ENCODE peak calls at places on chromosome 14, in nine cellular contexts. G is Panc1, N is GM23338, A is endothelial cell of umbilical vein, L is HepG2, C is HCT116, W is GM12891, O is transverse colon, Z is GM12892. E is an unnamed sample.

GRCh38 chr14:72416892-72417291 is 477.0 kb downstream of the DPF3 start:
- DNase-seq in A (no peak), G (no peak), L (peak), W (no peak), O (peak), Z (no peak), C (peak), N (no peak), E (no peak)

GRCh38 chr14:104202259-104203070 is 64.1 kb downstream of the KIF26A start:
- DNase-seq in C (no peak), W (no peak), N (no peak), Z (no peak), A (no peak), G (no peak), O (peak), L (no peak), E (no peak)

GRCh38 chr14:39265032-39265431 is 31.3 kb downstream of the MIA2 start:
- DNase-seq in C (peak), N (no peak), W (no peak), O (no peak), Z (no peak), A (no peak), G (no peak), L (no peak), E (no peak)

GRCh38 chr14:104384776-104385071 is 194.8 kb upstream of the C14orf180 start:
- DNase-seq in Z (no peak), W (no peak), O (no peak), A (no peak), N (no peak), G (no peak), C (no peak), L (no peak), E (no peak)

GRCh38 chr14:24734917-24735500 is 101.0 kb upstream of the GZMB start:
- DNase-seq in A (peak), O (peak), C (peak), N (peak), Z (no peak), L (peak), G (no peak), W (no peak), E (peak)

GRCh38 chr14:56821807-56822615 is 11.7 kb upstream of the OTX2 start:
- DNase-seq in N (no peak), G (no peak), A (no peak), O (no peak), Z (no peak), C (no peak), W (no peak), L (no peak), E (no peak)

GRCh38 chr14:95273041-95273978 is 46.4 kb downstream of the CLMN start:
- DNase-seq in W (no peak), G (no peak), Z (no peak), N (no peak), L (peak), A (no peak), O (peak), C (no peak), E (no peak)

GRCh38 chr14:77848031-77848430 is 48.1 kb downstream of the ADCK1 start:
- DNase-seq in O (no peak), C (no peak), Z (no peak), L (no peak), A (no peak), W (no peak), G (no peak), N (no peak), E (no peak)

GRCh38 chr14:68361231-68361630 is 431.6 kb downstream of the ZFP36L1 start:
- DNase-seq in L (no peak), A (peak), O (no peak), Z (no peak), W (no peak), N (no peak), G (no peak), C (no peak), E (no peak)

GRCh38 chr14:76768671-76769500 is 7.6 kb downstream of the VASH1 start:
- DNase-seq in O (no peak), Z (no peak), G (no peak), C (no peak), A (no peak), N (no peak), W (no peak), L (no peak), E (no peak)

GRCh38 chr14:58944226-58944769 is 244.2 kb upstream of the DAAM1 start:
- DNase-seq in G (no peak), Z (no peak), W (no peak), A (no peak), N (peak), L (no peak), O (peak), C (no peak), E (no peak)

GRCh38 chr14:65991124-65991523 is 495.0 kb upstream of the CCDC196 start:
- DNase-seq in W (no peak), L (no peak), Z (no peak), A (no peak), O (no peak), G (no peak), N (no peak), C (no peak), E (no peak)

GRCh38 chr14:99454246-99454645 is 26.4 kb downstream of the SETD3 start:
- DNase-seq in A (no peak), W (no peak), Z (no peak), L (no peak), G (no peak), O (no peak), N (no peak), C (no peak), E (no peak)

GRCh38 chr14:45743884-45744283 is 490.9 kb upstream of the MIS18BP1 start:
- DNase-seq in Z (no peak), L (no peak), C (peak), O (no peak), G (no peak), N (no peak), A (no peak), W (no peak), E (no peak)

GRCh38 chr14:103023881-103024473 is 33.4 kb downstream of the CDC42BPB start:
- DNase-seq in W (no peak), G (no peak), L (no peak), N (no peak), Z (no peak), O (no peak), A (peak), C (no peak), E (no peak)

GRCh38 chr14:59424707-59425106 is 40.5 kb downstream of the GPR135 start:
- DNase-seq in Z (no peak), G (no peak), A (no peak), C (no peak), W (no peak), N (no peak), O (no peak), L (no peak), E (no peak)

GRCh38 chr14:95436348-95436747 is 80.1 kb downstream of the SYNE3 start:
- DNase-seq in Z (no peak), O (no peak), G (no peak), A (no peak), N (no peak), L (no peak), W (no peak), C (no peak), E (no peak)

GRCh38 chr14:103805708-103806107 is 41.7 kb downstream of the PPP1R13B start:
- DNase-seq in N (no peak), Z (no peak), O (no peak), W (no peak), C (no peak), L (no peak), A (no peak), G (no peak), E (no peak)

GRCh38 chr14:100285021-100285912 is 21.0 kb downstream of the SLC25A29 start:
- DNase-seq in W (peak), C (no peak), L (peak), O (peak), N (peak), Z (peak), G (no peak), A (peak), E (peak)

GRCh38 chr14:105485720-105486332 is 860 bp upstream of the CRIP1 start:
- DNase-seq in L (peak), O (no peak), Z (no peak), G (no peak), W (no peak), A (peak), C (no peak), N (peak), E (peak)

GRCh38 chr14:64221604-64222003 is 72.6 kb downstream of the ESR2 start:
- DNase-seq in N (no peak), O (no peak), W (no peak), A (no peak), C (no peak), L (no peak), G (no peak), Z (no peak), E (no peak)

DNA sequence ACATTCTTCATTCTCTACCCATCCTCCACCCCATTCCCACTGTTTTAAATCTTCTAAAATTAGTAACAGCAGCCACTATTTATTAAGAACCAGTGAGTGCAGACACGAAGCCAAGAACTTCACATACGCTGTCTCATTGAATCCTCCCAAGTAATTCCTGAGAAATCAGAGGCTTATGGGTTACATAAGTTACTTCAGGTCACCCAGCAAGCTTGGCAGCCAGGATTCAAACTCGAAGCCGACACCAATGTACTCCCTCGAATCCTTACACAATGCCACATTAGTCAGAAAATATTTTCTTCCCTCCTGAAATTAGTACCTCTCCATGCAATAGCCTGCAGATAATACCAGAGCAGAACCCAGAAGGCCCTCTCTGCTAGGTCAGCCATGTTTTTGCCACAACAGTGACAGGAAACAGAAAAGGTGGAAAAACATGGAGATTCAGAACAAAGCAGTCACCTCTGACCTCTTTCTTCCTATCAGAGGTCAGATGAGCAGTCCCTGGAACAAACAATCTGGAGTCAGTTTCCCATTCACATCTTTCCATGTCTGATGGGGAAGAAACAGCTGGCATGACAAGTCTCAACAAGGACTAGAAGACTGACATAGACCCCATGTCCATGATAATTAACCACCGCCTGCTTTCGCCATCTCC is 16.4 kb downstream of the NID2 start:
- DNase-seq in N (no peak), C (no peak), O (no peak), W (no peak), Z (no peak), L (no peak), G (no peak), A (no peak), E (no peak)
- TF ChIP-seq POLR2AphosphoS5 in N (no peak), C (no peak), O (no peak), W (no peak), Z (no peak), L (no peak), G (no peak), A (no peak), E (no peak)

GRCh38 chr14:22918809-22919600 is at the start of gene RBM23:
- DNase-seq in N (peak), L (peak), A (peak), Z (peak), C (peak), O (peak), W (peak), G (peak), E (peak)
- TF ChIP-seq POLR2AphosphoS5 in N (peak), L (no peak), A (peak), Z (peak), C (peak), O (peak), W (peak), G (peak), E (peak)

GRCh38 chr14:75025082-75025481 is 22.4 kb downstream of the EIF2B2 start:
- DNase-seq in G (no peak), L (no peak), O (peak), Z (no peak), A (peak), N (no peak), W (no peak), C (no peak), E (no peak)
- TF ChIP-seq POLR2AphosphoS5 in G (no peak), L (no peak), O (no peak), Z (no peak), A (peak), N (no peak), W (no peak), C (no peak), E (no peak)

DNA sequence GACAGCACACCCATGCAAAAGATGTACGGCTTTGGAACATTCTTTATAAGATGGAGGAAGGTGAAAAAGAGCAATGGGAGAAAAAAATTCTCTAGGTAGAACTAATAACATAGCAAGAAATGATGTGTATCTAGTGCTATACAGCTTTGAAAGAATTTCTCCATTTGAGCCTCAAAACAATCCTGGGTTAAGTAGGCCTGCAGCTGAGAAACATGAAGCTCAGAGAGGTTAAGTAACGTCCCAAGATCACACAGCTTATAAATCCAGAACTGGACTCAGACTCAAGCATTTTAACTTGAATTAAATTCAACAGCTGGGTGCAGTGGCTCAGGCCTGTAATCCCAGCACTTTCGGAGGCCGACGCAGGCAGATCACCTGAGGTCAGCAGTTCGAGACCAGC is 32.9 kb downstream of the TTC7B start:
- DNase-seq in N (no peak), G (no peak), Z (no peak), A (no peak), L (no peak), O (no peak), C (no peak), W (no peak), E (no peak)
- TF ChIP-seq POLR2AphosphoS5 in N (no peak), G (no peak), Z (no peak), A (no peak), L (no peak), O (no peak), C (no peak), W (no peak), E (no peak)

GRCh38 chr14:53885241-53885640 is 71.4 kb downstream of the BMP4 start:
- DNase-seq in L (no peak), N (no peak), O (no peak), Z (no peak), A (peak), G (no peak), W (no peak), C (no peak), E (no peak)

GRCh38 chr14:53881921-53882320 is 74.7 kb downstream of the BMP4 start:
- DNase-seq in Z (no peak), A (no peak), G (no peak), W (no peak), C (no peak), N (no peak), O (no peak), L (no peak), E (no peak)

GRCh38 chr14:53882684-53883083 is 73.9 kb downstream of the BMP4 start:
- DNase-seq in Z (no peak), A (peak), N (no peak), C (peak), L (peak), G (no peak), W (no peak), O (no peak), E (no peak)

GRCh38 chr14:53881161-53881846 is 75.3 kb downstream of the BMP4 start:
- DNase-seq in A (peak), O (no peak), N (no peak), W (no peak), Z (no peak), L (peak), G (no peak), C (no peak), E (no peak)

DNA sequence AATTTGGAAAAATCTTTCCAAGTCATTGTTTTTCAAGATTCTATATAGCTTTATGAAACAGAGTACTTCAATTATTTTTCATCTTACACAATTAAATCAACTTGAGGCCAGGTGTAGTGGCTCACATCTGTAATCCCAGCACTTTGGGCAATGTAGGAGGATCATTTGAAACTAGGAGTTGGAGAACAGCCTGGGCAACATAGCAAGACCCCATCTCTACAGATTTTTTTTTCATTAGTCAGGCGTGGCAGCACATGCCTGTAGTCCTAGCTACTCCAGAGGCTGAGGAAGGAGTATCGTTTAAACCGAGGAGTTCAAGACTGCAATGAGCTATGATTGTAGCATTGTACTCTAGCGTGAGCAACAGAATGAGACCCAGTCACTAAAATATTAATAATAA is 72.9 kb downstream of the BMP4 start:
- DNase-seq in A (no peak), W (no peak), Z (no peak), G (no peak), C (no peak), L (no peak), N (no peak), O (no peak), E (no peak)
- TF ChIP-seq POLR2AphosphoS5 in A (no peak), W (no peak), Z (no peak), G (no peak), C (no peak), L (no peak), N (no peak), O (no peak), E (no peak)

GRCh38 chr14:30240002-30240401 is 312.4 kb upstream of the PRKD1 start:
- DNase-seq in Z (no peak), C (no peak), L (no peak), O (no peak), G (no peak), N (no peak), W (no peak), A (no peak), E (no peak)

GRCh38 chr14:30242742-30243141 is 315.1 kb upstream of the PRKD1 start:
- DNase-seq in W (no peak), A (peak), L (no peak), O (no peak), N (no peak), G (no peak), Z (no peak), C (no peak), E (no peak)

GRCh38 chr14:30243157-30243556 is 315.5 kb upstream of the PRKD1 start:
- DNase-seq in W (no peak), L (no peak), A (no peak), Z (no peak), O (no peak), C (no peak), G (no peak), N (no peak), E (no peak)

GRCh38 chr14:30238936-30239335 is 311.3 kb upstream of the PRKD1 start:
- DNase-seq in O (no peak), N (no peak), G (no peak), L (no peak), W (no peak), A (no peak), C (no peak), Z (no peak), E (no peak)

GRCh38 chr14:30240685-30241084 is 313.0 kb upstream of the PRKD1 start:
- DNase-seq in O (no peak), A (no peak), G (no peak), C (no peak), N (no peak), W (no peak), L (no peak), Z (no peak), E (no peak)
- TF ChIP-seq POLR2AphosphoS5 in O (no peak), A (no peak), G (no peak), C (no peak), N (no peak), W (no peak), L (no peak), Z (no peak), E (no peak)

GRCh38 chr14:88981948-88982347 is 157.5 kb downstream of the TTC8 start:
- DNase-seq in O (no peak), G (no peak), C (no peak), L (no peak), N (no peak), A (no peak), W (no peak), Z (no peak), E (no peak)
- TF ChIP-seq POLR2AphosphoS5 in O (no peak), G (no peak), C (no peak), L (no peak), N (no peak), A (no peak), W (no peak), Z (no peak), E (no peak)

DNA sequence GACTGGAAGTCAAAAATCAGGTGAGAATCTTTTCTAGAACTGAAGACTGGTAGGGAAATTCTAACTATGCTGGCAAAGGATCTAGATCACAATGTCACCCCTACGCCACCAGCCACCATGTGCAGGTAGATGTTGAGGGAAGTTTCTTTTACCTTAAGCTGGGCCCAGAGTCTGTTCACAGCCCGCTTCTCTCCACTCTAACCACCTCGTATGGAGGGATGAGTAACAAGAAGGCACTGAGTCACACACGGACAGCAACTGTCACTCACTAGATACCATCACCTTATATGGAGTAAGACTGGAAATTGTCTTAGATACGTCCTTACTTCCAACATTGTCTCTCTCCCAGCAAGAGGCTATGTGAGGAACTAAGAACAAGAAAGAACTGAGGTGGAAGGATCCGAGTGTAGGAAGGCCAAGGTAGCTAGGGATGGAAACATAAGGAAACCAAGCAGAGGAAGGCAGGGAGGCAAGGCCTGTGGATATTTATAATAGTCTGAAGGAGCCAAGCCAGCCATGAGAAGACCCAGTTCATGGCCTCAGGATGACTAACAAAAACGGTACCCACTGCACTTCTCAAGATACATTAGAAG is 15.4 kb downstream of the REM2 start:
- DNase-seq in C (no peak), W (no peak), L (no peak), O (no peak), A (no peak), Z (no peak), G (no peak), N (no peak), E (no peak)
- TF ChIP-seq POLR2AphosphoS5 in C (no peak), W (no peak), L (no peak), O (no peak), A (no peak), Z (no peak), G (no peak), N (no peak), E (no peak)

E was measured in HL-60.